ENCODE peak calls at places on chromosomes 4 and X, in four cellular contexts. Q is immature natural killer cell, R is iris pigment epithelial cell, V is K562. F is an unnamed sample.

GRCh38 chrX:11180571-11180970 is 69.4 kb downstream of the HCCS start:
- DNase-seq in Q (no peak), R (peak), V (no peak), F (no peak)

GRCh38 chr4:152385551-152385950 is 150.3 kb downstream of the FBXW7 start:
- DNase-seq in Q (no peak), V (no peak), R (peak), F (no peak)

GRCh38 chrX:122113376-122113775 is 1066.0 kb downstream of the GLUD2 start:
- DNase-seq in Q (no peak), V (no peak), R (no peak), F (no peak)

GRCh38 chr4:10593130-10593529 is 91.4 kb downstream of the CLNK start:
- DNase-seq in R (no peak), V (no peak), Q (no peak), F (no peak)

GRCh38 chr4:75513529-75514130 is 573 bp downstream of the RCHY1 start:
- DNase-seq in R (peak), V (no peak), Q (no peak), F (no peak)

GRCh38 chr4:109701566-109702399 is 1.5 kb downstream of the CASP6 start:
- DNase-seq in V (peak), Q (no peak), R (peak), F (peak)

GRCh38 chrX:13652256-13653021 is 502 bp upstream of the TCEANC start:
- DNase-seq in Q (no peak), R (peak), V (peak), F (no peak)

GRCh38 chr4:20299515-20299914 is 47.8 kb downstream of the SLIT2 start:
- DNase-seq in R (peak), Q (no peak), V (peak), F (no peak)

GRCh38 chr4:41935652-41936021 is 408 bp downstream of the TMEM33 start:
- DNase-seq in Q (peak), V (peak), R (peak), F (no peak)

GRCh38 chr4:121462660-121463261 is 81.9 kb upstream of the QRFPR start:
- DNase-seq in V (peak), Q (peak), R (peak), F (peak)

GRCh38 chrX:15761564-15762191 is 23.6 kb downstream of the CA5B start:
- DNase-seq in Q (peak), V (peak), R (no peak), F (no peak)

F was measured in CD4-positive, alpha-beta memory T cell.